ENCODE peak calls at places on chromosome 7, in six cellular contexts. O, N, X, P, R and K are unnamed samples.

GRCh38 chr7:108367314-108367713 is 88.9 kb downstream of the NRCAM start:
- DNase-seq in O (no peak), N (no peak), X (no peak), P (no peak), R (no peak), K (no peak)

GRCh38 chr7:3649250-3649649 is 348.2 kb downstream of the SDK1 start:
- DNase-seq in O (no peak), N (no peak), X (no peak), P (peak; percentile 18), R (no peak), K (no peak)

GRCh38 chr7:95859434-95859833 is 87.1 kb downstream of the DYNC1I1 start:
- DNase-seq in O (no peak), N (peak; percentile 18), X (peak; percentile 41), P (peak; percentile 19), R (no peak), K (no peak)

GRCh38 chr7:54705436-54705835 is 53.6 kb downstream of the SEC61G start:
- DNase-seq in O (no peak), N (no peak), X (no peak), P (peak; percentile 92), R (no peak), K (no peak)

GRCh38 chr7:37916673-37917660 is at the start of gene SFRP4:
- DNase-seq in O (peak; percentile 67), N (peak; percentile 79), X (peak; percentile 84), P (peak; percentile 36), R (peak; percentile 27), K (peak; percentile 61)

GRCh38 chr7:102272075-102272916 is 14.4 kb upstream of the SH2B2 start:
- DNase-seq in O (peak; percentile 76), N (peak; percentile 88), X (peak; percentile 87), P (peak; percentile 75), R (peak; percentile 76), K (peak; percentile 90)

GRCh38 chr7:26624431-26624830 is 240.0 kb downstream of the SKAP2 start:
- DNase-seq in O (no peak), N (no peak), X (no peak), P (no peak), R (no peak), K (no peak)

GRCh38 chr7:84697506-84697905 is 489.4 kb downstream of the SEMA3D start:
- DNase-seq in O (no peak), N (no peak), X (no peak), P (peak; percentile 92), R (no peak), K (no peak)

GRCh38 chr7:142819530-142819929 is 35.3 kb upstream of the EPHB6 start:
- DNase-seq in O (no peak), N (no peak), X (no peak), P (no peak), R (no peak), K (no peak)

GRCh38 chr7:24245362-24245761 is 38.6 kb upstream of the NPY start:
- DNase-seq in O (no peak), N (no peak), X (no peak), P (no peak), R (no peak), K (no peak)

GRCh38 chr7:963236-964078 is 9.0 kb upstream of the ADAP1 start:
- DNase-seq in O (no peak), N (peak; percentile 2), X (no peak), P (no peak), R (no peak), K (no peak)
- TF ChIP-seq CTCF in O (no peak), N (no peak), X (peak; percentile 30), P (peak; percentile 17), R (no peak), K (peak; percentile 17)

DNA sequence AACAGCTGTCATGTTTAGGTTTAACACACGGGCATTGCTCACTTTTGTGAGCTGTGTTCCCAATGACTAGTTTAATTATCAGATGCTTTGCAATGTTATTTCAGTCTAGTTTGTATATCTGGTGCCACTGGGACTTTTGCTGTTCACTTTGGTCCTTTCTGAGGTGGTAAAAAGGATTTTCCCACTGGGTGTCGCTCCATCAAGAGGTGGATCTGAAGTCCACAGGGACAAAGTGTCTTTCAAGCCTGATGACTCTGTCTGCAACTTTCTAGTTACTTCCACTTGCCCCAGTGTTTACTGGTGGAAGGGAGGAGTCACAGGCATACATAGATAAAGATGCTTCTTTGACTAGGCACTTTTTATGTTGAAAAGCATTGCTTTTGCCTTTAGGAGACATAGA is 242.2 kb downstream of the HGF start:
- DNase-seq in O (no peak), N (peak; percentile 7), X (no peak), P (no peak), R (no peak), K (no peak)
- TF ChIP-seq CTCF in O (no peak), N (no peak), X (peak; percentile 42), P (peak; percentile 8), R (no peak), K (no peak)

GRCh38 chr7:73737491-73738219 is 947 bp downstream of the ABHD11 start:
- DNase-seq in O (peak; percentile 48), N (no peak), X (no peak), P (no peak), R (no peak), K (no peak)

GRCh38 chr7:73735526-73735905 is 3.1 kb downstream of the ABHD11 start:
- DNase-seq in O (no peak), N (no peak), X (no peak), P (no peak), R (no peak), K (no peak)

GRCh38 chr7:73732397-73732796 is 6.2 kb downstream of the ABHD11 start:
- DNase-seq in O (no peak), N (no peak), X (no peak), P (no peak), R (no peak), K (no peak)

GRCh38 chr7:73736885-73737284 is 1.7 kb downstream of the ABHD11 start:
- DNase-seq in O (no peak), N (no peak), X (no peak), P (no peak), R (no peak), K (peak; percentile 10)

DNA sequence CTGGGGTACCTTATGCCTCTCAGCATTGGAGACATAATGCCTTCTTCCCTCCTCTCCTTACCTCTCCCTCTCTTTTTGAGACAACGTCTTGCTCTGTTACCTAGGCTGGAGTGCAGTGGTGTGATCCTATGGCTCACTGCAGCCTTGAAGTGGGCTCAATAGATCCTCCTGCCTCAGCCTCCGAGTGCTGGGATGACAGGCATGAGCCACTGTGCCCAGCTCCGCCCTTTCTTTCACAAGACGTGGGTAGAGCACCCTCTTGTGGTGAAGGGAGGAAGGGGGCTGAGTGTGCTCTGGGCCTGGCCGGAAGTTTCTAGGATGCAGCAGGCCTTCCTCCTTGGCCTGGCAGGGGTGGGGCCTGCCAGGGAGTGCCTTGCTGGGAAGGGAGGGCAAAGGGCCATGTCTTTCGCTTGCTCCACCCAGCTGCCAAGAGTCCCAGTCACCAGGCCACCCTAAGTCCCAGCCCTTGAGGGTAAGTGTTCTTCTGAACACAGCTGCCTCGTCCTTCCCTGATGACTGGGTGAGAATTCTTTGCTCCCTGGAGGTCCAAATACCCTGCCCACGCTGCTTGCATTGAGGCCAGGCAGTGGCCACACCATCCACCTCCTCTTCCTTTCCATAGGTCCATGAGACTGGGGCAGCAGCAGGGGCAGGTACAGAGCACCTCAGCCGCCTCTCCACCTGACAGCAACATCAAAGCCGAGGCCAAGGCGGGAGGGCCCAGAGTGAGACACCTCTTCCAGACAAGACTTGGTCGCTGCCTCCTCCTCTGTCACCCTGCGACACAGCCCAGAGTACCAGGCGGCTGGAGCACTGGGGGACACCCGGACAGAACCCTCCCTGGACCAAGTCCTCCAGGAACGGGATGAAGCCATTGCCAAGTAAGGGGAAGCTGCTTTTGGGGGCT is 3.7 kb downstream of the ABHD11 start:
- DNase-seq in O (peak; percentile 88), N (peak; percentile 90), X (peak; percentile 95), P (peak; percentile 85), R (peak; percentile 33), K (peak; percentile 80)
- TF ChIP-seq CTCF in O (peak; percentile 89), N (peak; percentile 86), X (peak; percentile 99), P (peak; percentile 90), R (peak; percentile 67), K (peak; percentile 91)

DNA sequence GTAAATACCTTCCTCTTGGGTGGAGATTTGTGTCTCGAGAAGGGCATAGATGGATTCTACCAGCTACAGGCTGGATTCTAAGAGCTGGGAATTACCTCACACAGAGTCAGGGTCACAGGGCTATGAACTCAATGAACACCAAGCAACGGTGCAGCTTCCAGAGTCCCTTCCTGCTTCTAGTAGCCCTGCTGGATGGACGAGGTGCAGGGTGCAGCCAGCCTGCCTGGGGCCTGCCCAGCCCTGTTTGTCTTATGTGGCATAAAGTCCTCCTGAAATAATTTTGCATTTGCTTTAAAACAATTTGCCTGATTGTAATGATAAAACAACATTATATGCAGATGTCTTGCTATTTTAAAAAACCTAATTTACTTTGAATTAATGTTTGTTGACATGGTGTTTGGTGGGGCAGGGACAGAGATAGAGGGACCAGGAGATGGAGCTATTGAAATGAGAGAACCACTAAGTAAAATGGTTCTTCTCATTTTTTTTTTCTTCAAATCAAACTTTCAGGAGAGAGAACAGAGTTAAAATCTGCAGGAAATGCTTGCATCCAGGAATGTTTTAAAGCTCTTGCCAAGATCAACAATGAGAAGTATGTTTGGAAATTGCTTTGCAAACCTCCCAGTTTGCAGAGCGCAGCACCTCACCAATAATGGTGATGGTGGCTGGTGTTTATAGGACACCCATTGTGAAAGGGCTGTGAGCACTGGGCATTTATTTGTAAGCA is 305.4 kb upstream of the PODXL start:
- DNase-seq in O (no peak), N (no peak), X (no peak), P (no peak), R (no peak), K (no peak)
- TF ChIP-seq CTCF in O (no peak), N (no peak), X (peak; percentile 28), P (no peak), R (no peak), K (no peak)

GRCh38 chr7:121395494-121395960 is 581 bp downstream of the FAM3C start:
- DNase-seq in O (no peak), N (peak; percentile 70), X (peak; percentile 80), P (peak; percentile 41), R (no peak), K (no peak)

GRCh38 chr7:121395961-121396757 is at the start of gene FAM3C:
- DNase-seq in O (peak; percentile 94), N (peak; percentile 96), X (peak; percentile 93), P (peak; percentile 91), R (peak; percentile 93), K (peak; percentile 94)

GRCh38 chr7:121397346-121397745 is 1.2 kb upstream of the FAM3C start:
- DNase-seq in O (no peak), N (no peak), X (no peak), P (no peak), R (no peak), K (no peak)

GRCh38 chr7:121397832-121398231 is 1.7 kb upstream of the FAM3C start:
- DNase-seq in O (no peak), N (no peak), X (no peak), P (no peak), R (no peak), K (no peak)

GRCh38 chr7:121398246-121398645 is 2.1 kb upstream of the FAM3C start:
- DNase-seq in O (peak; percentile 49), N (peak; percentile 43), X (peak; percentile 27), P (no peak), R (no peak), K (no peak)
- TF ChIP-seq CTCF in O (peak; percentile 20), N (peak; percentile 24), X (peak; percentile 35), P (peak; percentile 32), R (no peak), K (peak; percentile 8)

GRCh38 chr7:32357535-32358277 is 132.5 kb downstream of the LSM5 start:
- DNase-seq in O (no peak), N (peak; percentile 52), X (peak; percentile 69), P (peak; percentile 69), R (no peak), K (no peak)
- TF ChIP-seq CTCF in O (no peak), N (peak; percentile 51), X (peak; percentile 75), P (peak; percentile 64), R (no peak), K (peak; percentile 4)

GRCh38 chr7:91046322-91047088 is 217.7 kb upstream of the FZD1 start:
- DNase-seq in O (no peak), N (no peak), X (no peak), P (no peak), R (no peak), K (no peak)
- TF ChIP-seq CTCF in O (peak; percentile 6), N (peak; percentile 50), X (no peak), P (no peak), R (peak; percentile 49), K (no peak)